ENCODE peak calls at places on chromosomes 6 and 20, in seven cellular contexts. One of them, this sample, is unnamed.

GRCh38 chr6:116359835-116360234 is 10.9 kb upstream of the DSE start:
- DNase-seq in stimulated activated CD8-positive, alpha-beta memory T cell treated with anti-CD3 and anti-CD28 coated beads, Interleukin-2, amount 100 ng/mL, for 48 hours: no peak
- DNase-seq in H7: no peak
- DNase-seq in ACHN: no peak
- DNase-seq in GM23248: no peak
- DNase-seq in HTR-8/SVneo: no peak
- DNase-seq in HepG2: no peak
- DNase-seq in this sample: no peak

GRCh38 chr6:121592955-121593665 is 157.7 kb downstream of the GJA1 start:
- DNase-seq in GM23248: no peak
- DNase-seq in stimulated activated CD8-positive, alpha-beta memory T cell treated with anti-CD3 and anti-CD28 coated beads, Interleukin-2, amount 100 ng/mL, for 48 hours: no peak
- DNase-seq in ACHN: no peak
- DNase-seq in HTR-8/SVneo: no peak
- DNase-seq in H7: no peak
- DNase-seq in HepG2: no peak
- DNase-seq in this sample: no peak

GRCh38 chr6:126054258-126054702 is 67.9 kb downstream of the TRMT11 start:
- DNase-seq in GM23248: no peak
- DNase-seq in stimulated activated CD8-positive, alpha-beta memory T cell treated with anti-CD3 and anti-CD28 coated beads, Interleukin-2, amount 100 ng/mL, for 48 hours: no peak
- DNase-seq in ACHN: no peak
- DNase-seq in HepG2: no peak
- DNase-seq in H7: no peak
- DNase-seq in HTR-8/SVneo: no peak
- DNase-seq in this sample: no peak

GRCh38 chr6:14118444-14118843 is 872 bp downstream of the CD83 start:
- DNase-seq in H7: no peak
- DNase-seq in HepG2: no peak
- DNase-seq in HTR-8/SVneo: no peak
- DNase-seq in GM23248: no peak
- DNase-seq in ACHN: no peak
- DNase-seq in stimulated activated CD8-positive, alpha-beta memory T cell treated with anti-CD3 and anti-CD28 coated beads, Interleukin-2, amount 100 ng/mL, for 48 hours: no peak
- DNase-seq in this sample: peak

GRCh38 chr6:82494367-82494766 is 130.8 kb downstream of the TPBG start:
- DNase-seq in HTR-8/SVneo: no peak
- DNase-seq in stimulated activated CD8-positive, alpha-beta memory T cell treated with anti-CD3 and anti-CD28 coated beads, Interleukin-2, amount 100 ng/mL, for 48 hours: no peak
- DNase-seq in ACHN: no peak
- DNase-seq in H7: no peak
- DNase-seq in HepG2: no peak
- DNase-seq in GM23248: no peak
- DNase-seq in this sample: no peak

GRCh38 chr6:137661601-137662000 is 167.4 kb upstream of the OLIG3 start:
- DNase-seq in ACHN: peak
- DNase-seq in stimulated activated CD8-positive, alpha-beta memory T cell treated with anti-CD3 and anti-CD28 coated beads, Interleukin-2, amount 100 ng/mL, for 48 hours: peak
- DNase-seq in HTR-8/SVneo: no peak
- DNase-seq in HepG2: peak
- DNase-seq in H7: peak
- DNase-seq in GM23248: peak
- DNase-seq in this sample: peak

GRCh38 chr20:3203315-3204123 is 963 bp downstream of the DDRGK1 start:
- DNase-seq in GM23248: peak
- DNase-seq in HTR-8/SVneo: no peak
- DNase-seq in HepG2: peak
- DNase-seq in H7: peak
- DNase-seq in ACHN: peak
- DNase-seq in stimulated activated CD8-positive, alpha-beta memory T cell treated with anti-CD3 and anti-CD28 coated beads, Interleukin-2, amount 100 ng/mL, for 48 hours: peak
- DNase-seq in this sample: no peak

GRCh38 chr20:32808438-32808837 is 11.3 kb upstream of the MAPRE1 start:
- DNase-seq in ACHN: no peak
- DNase-seq in HTR-8/SVneo: no peak
- DNase-seq in GM23248: no peak
- DNase-seq in stimulated activated CD8-positive, alpha-beta memory T cell treated with anti-CD3 and anti-CD28 coated beads, Interleukin-2, amount 100 ng/mL, for 48 hours: no peak
- DNase-seq in HepG2: no peak
- DNase-seq in H7: no peak
- DNase-seq in this sample: no peak

GRCh38 chr20:571754-572331 is 28.3 kb upstream of the CSNK2A1 start:
- DNase-seq in HTR-8/SVneo: peak
- DNase-seq in stimulated activated CD8-positive, alpha-beta memory T cell treated with anti-CD3 and anti-CD28 coated beads, Interleukin-2, amount 100 ng/mL, for 48 hours: no peak
- DNase-seq in ACHN: no peak
- DNase-seq in GM23248: peak
- DNase-seq in H7: peak
- DNase-seq in HepG2: no peak
- DNase-seq in this sample: no peak